ENCODE peak calls at places on chromosomes 12 and 14, in five cellular contexts. A, O, B, F and S are unnamed samples.
A peak's percentile ranks its signal among the peaks of the same experiment; 100 is the strongest.

GRCh38 chr14:76918176-76918750 is 92.1 kb downstream of the LRRC74A start:
- DNase-seq in A (no peak), O (no peak), B (peak; percentile 66), F (peak; percentile 92), S (no peak)

GRCh38 chr12:49357099-49357678 is 10.1 kb upstream of the SPATS2 start:
- DNase-seq in A (no peak), O (no peak), B (no peak), F (peak; percentile 85), S (no peak)

GRCh38 chr14:92688434-92689375 is 59.7 kb downstream of the LGMN start:
- DNase-seq in A (no peak), O (no peak), B (no peak), F (no peak), S (no peak)

GRCh38 chr14:104756477-104757237 is 3.7 kb downstream of the SIVA1 start:
- DNase-seq in A (peak; percentile 6), O (no peak), B (no peak), F (no peak), S (no peak)

GRCh38 chr12:109053382-109054123 is 1.2 kb downstream of the USP30 start:
- DNase-seq in A (peak; percentile 64), O (peak; percentile 35), B (no peak), F (no peak), S (peak; percentile 34)

GRCh38 chr14:94648801-94649200 is 36.6 kb downstream of the SERPINA3 start:
- DNase-seq in A (no peak), O (no peak), B (no peak), F (no peak), S (no peak)

GRCh38 chr14:101939771-101940170 is 24.6 kb upstream of the DYNC1H1 start:
- DNase-seq in A (no peak), O (no peak), B (no peak), F (no peak), S (no peak)

GRCh38 chr14:47278233-47278842 is 397.1 kb downstream of the MDGA2 start:
- DNase-seq in A (no peak), O (peak; percentile 14), B (no peak), F (peak; percentile 36), S (peak; percentile 8)

GRCh38 chr12:62995097-62995496 is 60.1 kb upstream of the PPM1H start:
- DNase-seq in A (no peak), O (no peak), B (no peak), F (no peak), S (no peak)

GRCh38 chr12:101414533-101415119 is 7.1 kb upstream of the ARL1 start:
- DNase-seq in A (peak; percentile 32), O (peak; percentile 31), B (no peak), F (peak; percentile 76), S (no peak)

GRCh38 chr12:77751939-77752338 is 78.8 kb upstream of the NAV3 start:
- DNase-seq in A (no peak), O (no peak), B (no peak), F (peak; percentile 74), S (no peak)

GRCh38 chr12:86312258-86312657 is 56.1 kb upstream of the MGAT4C start:
- DNase-seq in A (no peak), O (no peak), B (no peak), F (no peak), S (no peak)

GRCh38 chr12:96258451-96258933 is 64.3 kb downstream of the ELK3 start:
- DNase-seq in A (peak; percentile 69), O (no peak), B (peak; percentile 70), F (peak; percentile 91), S (no peak)

GRCh38 chr12:23550753-23551152 is 398.7 kb downstream of the SOX5 start:
- DNase-seq in A (no peak), O (no peak), B (no peak), F (no peak), S (no peak)

GRCh38 chr12:62732861-62733427 is 202.0 kb downstream of the PPM1H start:
- DNase-seq in A (no peak), O (no peak), B (no peak), F (peak; percentile 75), S (no peak)

GRCh38 chr12:104219908-104220404 is 4.4 kb downstream of the TXNRD1 start:
- DNase-seq in A (peak; percentile 87), O (peak; percentile 27), B (no peak), F (peak; percentile 72), S (no peak)
- H3K4me3 ChIP-seq in A (no peak overlapping the region), O (no peak overlapping the region), B (no peak overlapping the region), F (no peak overlapping the region), S (no peak overlapping the region)

GRCh38 chr12:57236224-57236924 is 6.9 kb downstream of the SHMT2 start:
- DNase-seq in A (no peak), O (no peak), B (no peak), F (no peak), S (no peak)
- H3K4me3 ChIP-seq in A (no peak overlapping the region), O (no peak overlapping the region), B (peak overlapping the region; percentile 48), F (no peak overlapping the region), S (no peak overlapping the region)

GRCh38 chr12:46523446-46523845 is 150.9 kb upstream of the SLC38A2 start:
- DNase-seq in A (no peak), O (no peak), B (no peak), F (no peak), S (no peak)
- H3K4me3 ChIP-seq in A (no peak overlapping the region), O (no peak overlapping the region), B (no peak overlapping the region), F (peak overlapping the region; percentile 34), S (no peak overlapping the region)

DNA sequence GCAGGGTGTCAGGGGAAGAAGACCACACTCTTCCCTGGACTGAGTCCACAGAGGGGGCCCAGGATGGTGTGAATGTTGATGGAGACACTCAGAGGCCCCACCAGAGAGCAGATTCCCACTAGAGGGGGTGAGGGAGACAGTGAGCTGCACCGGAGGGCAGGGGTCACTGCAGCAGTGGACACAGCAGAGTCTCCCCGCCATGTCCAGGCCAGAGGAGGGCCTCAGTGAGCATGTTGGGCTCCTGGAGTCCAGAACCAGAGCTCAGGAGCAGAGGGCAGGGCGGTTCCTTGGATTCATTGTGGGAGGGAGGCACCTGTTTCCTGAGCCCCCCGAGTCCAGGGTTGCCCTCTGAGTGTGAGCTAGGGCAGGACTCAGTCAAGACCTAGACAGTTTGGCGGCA is 1.8 kb upstream of the KRT82 start:
- DNase-seq in A (no peak), O (no peak), B (no peak), F (no peak), S (no peak)
- H3K4me3 ChIP-seq in A (no peak overlapping the region), O (no peak overlapping the region), B (no peak overlapping the region), F (no peak overlapping the region), S (no peak overlapping the region)

DNA sequence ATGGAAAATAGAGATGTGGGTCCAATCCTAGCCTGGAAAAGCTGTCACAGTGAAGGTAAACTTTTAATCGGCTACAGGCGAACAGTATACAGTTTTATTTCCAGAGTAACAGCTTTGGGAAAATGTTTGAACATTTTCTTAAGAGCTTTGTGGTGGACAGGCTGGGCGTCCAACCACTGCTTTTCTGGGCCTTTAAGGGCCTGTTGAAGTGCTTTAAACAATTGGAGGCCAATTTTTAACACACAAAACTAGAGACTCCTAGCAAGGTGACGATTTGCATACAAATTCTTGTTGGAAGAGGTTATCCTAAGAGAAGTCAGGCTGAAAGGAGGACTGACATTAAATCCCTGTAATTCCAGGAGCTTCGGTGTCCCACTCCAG is 27.0 kb downstream of the BCL11B start:
- DNase-seq in A (peak; percentile 1), O (no peak), B (no peak), F (no peak), S (no peak)
- H3K4me3 ChIP-seq in A (peak overlapping the region; percentile 13), O (no peak overlapping the region), B (peak overlapping the region; percentile 37), F (no peak overlapping the region), S (no peak overlapping the region)

GRCh38 chr12:2679816-2680675 is 114.7 kb upstream of the FKBP4 start:
- DNase-seq in A (no peak), O (no peak), B (no peak), F (no peak), S (no peak)
- H3K4me3 ChIP-seq in A (no peak overlapping the region), O (no peak overlapping the region), B (no peak overlapping the region), F (no peak overlapping the region), S (no peak overlapping the region)

DNA sequence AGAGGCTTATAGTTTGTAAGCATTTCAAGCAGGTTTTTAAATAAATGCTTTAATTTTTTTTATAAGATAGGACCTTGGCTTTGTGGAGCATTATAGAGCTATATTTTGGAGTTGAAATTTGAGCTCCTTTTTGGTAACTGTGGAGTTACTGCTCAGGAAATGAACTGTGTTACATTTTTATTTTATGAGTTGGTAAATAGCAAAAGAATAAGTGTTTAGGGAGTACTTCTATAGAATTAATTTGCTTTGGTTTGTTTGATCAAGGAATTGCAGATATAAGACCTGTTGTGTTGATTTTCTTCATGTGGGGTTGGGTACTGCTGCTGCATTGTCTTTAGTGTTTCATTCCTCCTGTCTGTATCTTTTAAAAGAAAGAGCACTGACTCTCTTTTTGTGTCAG is 3.5 kb downstream of the ATP2A2 start:
- DNase-seq in A (no peak), O (no peak), B (no peak), F (no peak), S (no peak)
- H3K4me3 ChIP-seq in A (no peak overlapping the region), O (peak overlapping the region; percentile 87), B (peak overlapping the region; percentile 96), F (peak overlapping the region; percentile 77), S (peak overlapping the region; percentile 33)

GRCh38 chr12:32896438-32897275 is at the start of gene PKP2:
- DNase-seq in A (no peak), O (peak; percentile 97), B (peak; percentile 68), F (peak; percentile 32), S (no peak)
- H3K4me3 ChIP-seq in A (no peak within 1 kb of the TSS), O (peak within 1 kb of the TSS; percentile 67), B (peak within 1 kb of the TSS; percentile 73), F (peak within 1 kb of the TSS; percentile 70), S (peak within 1 kb of the TSS; percentile 30)

GRCh38 chr12:39441189-39441962 is 1.5 kb downstream of the KIF21A start:
- DNase-seq in A (no peak), O (no peak), B (no peak), F (no peak), S (no peak)
- H3K4me3 ChIP-seq in A (no peak overlapping the region), O (peak overlapping the region; percentile 86), B (peak overlapping the region; percentile 83), F (peak overlapping the region; percentile 74), S (peak overlapping the region; percentile 78)